ENCODE peak calls at places on chromosomes 12 and 14, in five cellular contexts. K is iPS-NIHi11, A is activated T-cell treated with anti-CD3 and anti-CD28 coated beads for 24 hours, H is NCI-H2081, G is GDM1. T is an unnamed sample.

GRCh38 chr12:52442600-52443061 is 8.5 kb upstream of the KRT75 start:
- DNase-seq in H (no peak), G (no peak), K (peak), A (no peak), T (no peak)

GRCh38 chr14:100440207-100440631 is 117.1 kb downstream of the SLC25A47 start:
- DNase-seq in G (no peak), K (peak), H (peak), A (no peak), T (peak)

GRCh38 chr14:103522028-103522581 is 525 bp downstream of the CKB start:
- DNase-seq in H (peak), G (no peak), K (peak), A (no peak), T (no peak)

GRCh38 chr14:65164068-65164824 is 61.9 kb upstream of the MAX start:
- DNase-seq in G (peak), A (peak), H (peak), K (peak), T (no peak)

GRCh38 chr12:78457951-78458350 is 406.6 kb upstream of the SYT1 start:
- DNase-seq in G (no peak), K (no peak), A (no peak), H (no peak), T (no peak)

GRCh38 chr12:104359216-104359615 is 55.7 kb downstream of the EID3 start:
- DNase-seq in G (no peak), K (no peak), H (no peak), A (no peak), T (no peak)

GRCh38 chr14:94349276-94349675 is 26.1 kb upstream of the SERPINA6 start:
- DNase-seq in K (no peak), A (no peak), G (no peak), H (no peak), T (no peak)

GRCh38 chr12:120252071-120252906 is 13.2 kb downstream of the PXN start:
- DNase-seq in K (no peak), G (peak), H (no peak), A (peak), T (no peak)

GRCh38 chr12:78959556-78959955 is 95.0 kb downstream of the SYT1 start:
- DNase-seq in G (no peak), K (no peak), A (no peak), H (no peak), T (no peak)

GRCh38 chr12:48197549-48197966 is 5.5 kb downstream of the OR10AD1 start:
- DNase-seq in A (no peak), H (peak), G (no peak), K (peak), T (peak)

GRCh38 chr12:68904351-68904982 is 28.5 kb downstream of the CPM start:
- DNase-seq in G (no peak), H (no peak), A (no peak), K (no peak), T (no peak)

GRCh38 chr12:12803186-12803585 is 10.0 kb upstream of the DDX47 start:
- DNase-seq in K (peak), G (no peak), H (peak), A (no peak), T (peak)

GRCh38 chr12:48856379-48856778 is 4.4 kb upstream of the DDX23 start:
- DNase-seq in G (no peak), K (no peak), A (no peak), H (no peak), T (no peak)

GRCh38 chr14:102775855-102776760 is 1.1 kb upstream of the TRAF3 start:
- DNase-seq in H (no peak), A (no peak), G (no peak), K (no peak), T (no peak)

GRCh38 chr12:116594325-116595038 is 35.3 kb downstream of the MAP1LC3B2 start:
- DNase-seq in A (peak), H (no peak), K (no peak), G (peak), T (no peak)

GRCh38 chr12:67804168-67804567 is 155.6 kb downstream of the DYRK2 start:
- DNase-seq in H (no peak), A (peak), K (no peak), G (no peak), T (no peak)

GRCh38 chr12:57627504-57628279 is 5.3 kb downstream of the B4GALNT1 start:
- DNase-seq in H (no peak), K (peak), A (no peak), G (no peak), T (no peak)

GRCh38 chr14:64889352-64889751 is 9.6 kb upstream of the SPTB start:
- DNase-seq in K (no peak), G (no peak), A (no peak), H (no peak), T (no peak)

GRCh38 chr12:15757553-15758255 is 31.5 kb downstream of the EPS8 start:
- DNase-seq in K (no peak), H (no peak), G (no peak), A (no peak), T (no peak)

GRCh38 chr14:102999227-102999895 is 58.0 kb downstream of the CDC42BPB start:
- DNase-seq in H (no peak), A (no peak), K (no peak), G (no peak), T (no peak)

GRCh38 chr14:106044949-106045596 is 518.7 kb downstream of the TMEM121 start:
- DNase-seq in G (no peak), H (no peak), A (peak), K (no peak), T (no peak)

GRCh38 chr12:5230151-5230550 is 186.5 kb downstream of the KCNA5 start:
- DNase-seq in G (no peak), H (no peak), K (no peak), A (no peak), T (no peak)

T was measured in SHP77 treated with DMSO at 0.1 percent for 48 hours.